ENCODE peak calls at places on chromosomes 2 and 18, in eight cellular contexts. R, U, K, A, N, P, W and O are unnamed samples.

GRCh38 chr18:59556265-59556664 is 141.0 kb downstream of the CCBE1 start:
- DNase-seq in R (peak), U (no peak), K (no peak), A (no peak), N (no peak), P (peak), W (no peak), O (no peak)

GRCh38 chr2:115386465-115386864 is 944.0 kb downstream of the DPP10 start:
- DNase-seq in R (no peak), U (no peak), K (no peak), A (no peak), N (no peak), P (no peak), W (no peak), O (no peak)

GRCh38 chr2:67290451-67290991 is 106.6 kb upstream of the ETAA1 start:
- DNase-seq in R (peak), U (no peak), K (peak), A (no peak), N (no peak), P (peak), W (no peak), O (no peak)

GRCh38 chr18:55557211-55557610 is 30.8 kb downstream of the TCF4 start:
- DNase-seq in R (no peak), U (no peak), K (no peak), A (no peak), N (no peak), P (no peak), W (no peak), O (no peak)

GRCh38 chr18:62797329-62797728 is 82.0 kb downstream of the PHLPP1 start:
- DNase-seq in R (no peak), U (no peak), K (no peak), A (no peak), N (no peak), P (no peak), W (no peak), O (no peak)

GRCh38 chr2:85266424-85267041 is 61.3 kb downstream of the TGOLN2 start:
- DNase-seq in R (peak), U (peak), K (peak), A (no peak), N (peak), P (peak), W (peak), O (peak)

GRCh38 chr2:220506466-220506865 is 879.0 kb downstream of the SLC4A3 start:
- DNase-seq in R (no peak), U (no peak), K (no peak), A (no peak), N (no peak), P (no peak), W (no peak), O (no peak)

GRCh38 chr2:1817256-1818127 is 73.2 kb upstream of the PXDN start:
- DNase-seq in R (peak), U (peak), K (peak), A (peak), N (peak), P (peak), W (peak), O (peak)

GRCh38 chr2:109089602-109090300 is 39.3 kb upstream of the SH3RF3 start:
- DNase-seq in R (peak), U (no peak), K (peak), A (peak), N (no peak), P (no peak), W (no peak), O (no peak)

GRCh38 chr2:111659361-111660281 is 224.4 kb downstream of the ANAPC1 start:
- DNase-seq in R (peak), U (no peak), K (peak), A (peak), N (peak), P (peak), W (no peak), O (no peak)

DNA sequence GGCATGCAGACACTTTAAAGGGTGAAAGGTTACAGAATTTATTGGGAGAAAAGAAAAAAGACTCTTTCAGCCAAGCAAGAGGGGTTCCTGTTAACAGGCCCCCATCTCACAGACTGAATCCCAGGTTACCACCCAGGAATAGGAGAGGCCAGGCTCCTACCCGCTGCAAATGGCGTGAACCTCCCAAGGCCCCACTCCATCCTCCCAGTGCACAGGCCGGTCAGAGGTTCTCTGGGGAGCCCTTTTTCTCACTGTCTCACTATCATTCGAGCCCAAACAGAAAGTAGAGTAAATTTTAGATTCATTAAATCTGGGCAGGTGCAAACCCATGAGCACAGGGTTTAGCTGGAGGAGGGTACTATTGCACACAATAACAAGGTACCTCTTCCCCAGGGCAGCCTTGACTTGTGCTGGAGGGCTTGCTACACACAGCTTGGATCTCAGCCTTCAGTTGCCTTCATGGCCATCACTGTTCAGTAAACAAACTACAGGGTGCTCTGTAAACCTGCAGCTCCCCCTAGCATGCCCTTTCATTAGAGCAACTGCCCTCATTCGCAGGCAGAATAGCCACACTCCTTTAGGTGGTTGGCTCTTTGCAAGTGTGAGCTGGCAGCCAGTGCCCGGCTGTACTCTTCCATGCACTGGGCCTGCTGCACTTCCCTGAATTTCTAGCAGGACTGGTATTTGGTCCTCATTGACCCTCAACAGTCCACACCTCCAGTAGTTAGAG is 7.3 kb upstream of the PLEK start:
- DNase-seq in R (peak), U (no peak), K (peak), A (no peak), N (no peak), P (peak), W (peak), O (peak)
- TF ChIP-seq CTCF in R (peak), U (peak), K (peak), A (peak), N (no peak), P (peak), W (peak), O (no peak)

GRCh38 chr2:155372969-155373368 is 674.5 kb downstream of the KCNJ3 start:
- DNase-seq in R (peak), U (no peak), K (peak), A (no peak), N (no peak), P (peak), W (no peak), O (no peak)
- TF ChIP-seq CTCF in R (peak), U (no peak), K (peak), A (peak), N (no peak), P (peak), W (peak), O (no peak)

DNA sequence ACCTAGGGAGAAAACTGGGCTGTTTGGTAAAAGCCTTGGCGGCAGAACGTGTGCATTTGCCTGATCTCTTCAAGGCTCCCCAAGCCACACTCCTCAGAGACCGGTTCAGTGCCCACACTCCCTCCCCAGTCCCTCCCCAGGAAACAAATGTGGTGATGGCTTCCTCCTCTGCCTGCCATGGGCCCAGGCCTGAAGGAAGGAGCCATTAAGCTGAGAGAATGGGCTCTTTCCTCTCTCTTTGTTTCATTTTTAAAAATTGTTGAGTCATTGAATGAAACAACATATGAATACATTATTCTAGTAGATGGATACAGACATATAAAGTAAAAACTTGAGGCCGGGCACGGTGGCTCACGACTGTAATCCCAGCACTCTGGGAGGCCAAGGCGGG is 50.6 kb upstream of the YWHAQ start:
- DNase-seq in R (no peak), U (no peak), K (no peak), A (no peak), N (no peak), P (no peak), W (peak), O (no peak)
- TF ChIP-seq CTCF in R (no peak), U (no peak), K (no peak), A (no peak), N (no peak), P (no peak), W (no peak), O (no peak)

GRCh38 chr2:138652378-138652777 is 127.8 kb downstream of the NXPH2 start:
- DNase-seq in R (no peak), U (no peak), K (peak), A (no peak), N (no peak), P (no peak), W (no peak), O (no peak)

DNA sequence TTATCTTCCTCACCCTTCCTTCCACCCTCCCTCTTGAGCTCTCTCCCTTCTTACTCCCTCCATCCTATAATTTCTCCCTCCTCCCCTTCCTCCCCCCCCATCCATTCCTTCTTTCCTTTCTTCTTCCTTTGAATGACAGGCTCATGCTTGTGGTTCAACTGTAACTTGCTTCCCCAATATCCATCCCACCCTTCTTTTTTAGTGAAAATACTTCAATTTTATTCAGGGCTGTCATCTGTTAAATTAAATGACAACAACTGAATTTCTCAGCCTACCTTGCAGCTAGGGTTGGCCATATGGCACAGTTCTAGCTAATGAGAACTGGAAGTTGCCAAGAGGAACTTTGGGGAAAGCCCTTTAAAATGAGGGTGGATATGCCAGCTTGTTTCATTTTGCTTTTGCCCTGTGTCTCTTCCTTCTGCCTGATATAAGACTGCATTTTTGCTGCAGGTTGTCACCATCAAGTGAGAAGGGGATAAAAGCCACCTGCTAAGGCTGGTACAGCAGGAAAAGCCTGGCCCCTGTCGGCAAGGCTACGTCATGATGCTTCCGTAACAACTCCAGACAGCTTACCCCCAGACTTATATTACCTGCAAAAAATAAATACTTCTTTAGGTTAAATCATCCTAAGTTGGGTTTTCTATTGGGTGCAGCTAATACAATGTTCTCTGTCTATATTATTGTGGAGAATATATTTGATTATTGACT is 121.8 kb downstream of the NXPH2 start:
- DNase-seq in R (no peak), U (no peak), K (no peak), A (no peak), N (no peak), P (no peak), W (no peak), O (no peak)
- TF ChIP-seq CTCF in R (no peak), U (peak), K (no peak), A (no peak), N (no peak), P (no peak), W (no peak), O (no peak)